ENCODE peak calls at places on chromosomes 13 and 19, in seven cellular contexts. E is T-helper 1 cell; V is effector CD4-positive, alpha-beta T cell; A is activated CD8-positive, alpha-beta memory T cell treated with anti-CD3 and anti-CD28 coated beads, Interleukin-2, amount 50 U/mL, for 48 hours; P is activated naive CD4-positive, alpha-beta T cell treated with Interleukin-2 at 50 U/mL for 16 hours; Q is omental fat pad; G is mesenchymal stem cell. K is an unnamed sample.

GRCh38 chr19:5222178-5222577 is 118.4 kb downstream of the PTPRS start:
- DNase-seq in E (no peak), V (no peak), A (no peak), P (no peak), Q (no peak), G (no peak), K (no peak)

GRCh38 chr19:56956503-56957226 is 116.1 kb upstream of the PEG3 start:
- DNase-seq in E (no peak), V (no peak), A (no peak), P (no peak), Q (no peak), G (no peak), K (no peak)

GRCh38 chr13:59346861-59347470 is 816.8 kb downstream of the DIAPH3 start:
- DNase-seq in E (no peak), V (no peak), A (no peak), P (no peak), Q (no peak), G (no peak), K (no peak)

GRCh38 chr13:106140476-106140875 is 395.0 kb downstream of the EFNB2 start:
- DNase-seq in E (no peak), V (no peak), A (no peak), P (no peak), Q (no peak), G (no peak), K (no peak)

GRCh38 chr19:5210556-5210955 is 130.1 kb downstream of the PTPRS start:
- DNase-seq in E (no peak), V (no peak), A (no peak), P (no peak), Q (no peak), G (no peak), K (no peak)

GRCh38 chr19:48390188-48391099 is 907 bp downstream of the KDELR1 start:
- DNase-seq in E (peak; percentile 43), V (peak; percentile 46), A (peak; percentile 82), P (peak; percentile 67), Q (no peak), G (peak; percentile 73), K (peak; percentile 48)

GRCh38 chr19:55158848-55159793 is 1.6 kb upstream of the TNNI3 start:
- DNase-seq in E (no peak), V (no peak), A (no peak), P (no peak), Q (no peak), G (no peak), K (no peak)

GRCh38 chr19:46613525-46613924 is 11.4 kb downstream of the PTGIR start:
- DNase-seq in E (no peak), V (no peak), A (peak; percentile 51), P (no peak), Q (no peak), G (no peak), K (no peak)

GRCh38 chr13:96089749-96090239 is at the start of gene HS6ST3:
- DNase-seq in E (no peak), V (no peak), A (peak; percentile 47), P (no peak), Q (no peak), G (peak; percentile 7), K (no peak)

GRCh38 chr19:13002389-13002898 is 7.2 kb downstream of the NFIX start:
- DNase-seq in E (no peak), V (no peak), A (no peak), P (no peak), Q (no peak), G (no peak), K (no peak)

GRCh38 chr13:42990147-42990990 is 1.7 kb downstream of the EPSTI1 start:
- DNase-seq in E (no peak), V (no peak), A (no peak), P (no peak), Q (no peak), G (peak; percentile 76), K (no peak)

GRCh38 chr13:19910336-19911072 is 47.1 kb upstream of the ZMYM5 start:
- DNase-seq in E (no peak), V (no peak), A (no peak), P (no peak), Q (no peak), G (peak; percentile 6), K (no peak)

GRCh38 chr13:51221674-51222509 is at the start of gene FAM124A:
- DNase-seq in E (no peak), V (no peak), A (peak; percentile 80), P (peak; percentile 48), Q (no peak), G (peak; percentile 32), K (no peak)

GRCh38 chr19:11338164-11338563 is 1.3 kb downstream of the RAB3D start:
- DNase-seq in E (no peak), V (no peak), A (no peak), P (no peak), Q (no peak), G (no peak), K (no peak)

GRCh38 chr13:102392810-102393209 is 9.0 kb downstream of the FGF14 start:
- DNase-seq in E (no peak), V (no peak), A (peak; percentile 57), P (peak; percentile 22), Q (no peak), G (no peak), K (no peak)

GRCh38 chr19:54609356-54609791 is 15.9 kb downstream of the LILRA1 start:
- DNase-seq in E (no peak), V (no peak), A (no peak), P (no peak), Q (no peak), G (no peak), K (no peak)

GRCh38 chr19:39363909-39364457 is 21.8 kb downstream of the SAMD4B start:
- DNase-seq in E (no peak), V (no peak), A (no peak), P (no peak), Q (no peak), G (peak; percentile 62), K (no peak)

GRCh38 chr19:19202707-19203011 is 555 bp downstream of the NR2C2AP start:
- DNase-seq in E (no peak), V (no peak), A (no peak), P (no peak), Q (no peak), G (no peak), K (no peak)

GRCh38 chr19:16386619-16387240 is 62.1 kb downstream of the KLF2 start:
- DNase-seq in E (peak; percentile 43), V (peak; percentile 54), A (peak; percentile 59), P (peak; percentile 59), Q (no peak), G (peak; percentile 70), K (no peak)

GRCh38 chr13:29810145-29810742 is 40.2 kb downstream of the UBL3 start:
- DNase-seq in E (no peak), V (no peak), A (no peak), P (no peak), Q (no peak), G (no peak), K (no peak)

GRCh38 chr19:39671739-39672363 is 16.1 kb downstream of the LGALS16 start:
- DNase-seq in E (peak; percentile 25), V (peak; percentile 37), A (no peak), P (peak; percentile 28), Q (no peak), G (peak; percentile 45), K (peak; percentile 46)

GRCh38 chr13:113973218-113974164 is at the start of gene C13orf46:
- DNase-seq in E (no peak), V (no peak), A (no peak), P (no peak), Q (no peak), G (no peak), K (no peak)

GRCh38 chr19:21604351-21604926 is 99.0 kb downstream of the ZNF429 start:
- DNase-seq in E (no peak), V (no peak), A (no peak), P (no peak), Q (no peak), G (peak; percentile 32), K (no peak)

GRCh38 chr13:31835932-31836331 is 96.6 kb downstream of the RXFP2 start:
- DNase-seq in E (no peak), V (no peak), A (no peak), P (no peak), Q (no peak), G (peak; percentile 68), K (no peak)

GRCh38 chr13:98632971-98633370 is 56.1 kb upstream of the STK24 start:
- DNase-seq in E (no peak), V (no peak), A (no peak), P (no peak), Q (no peak), G (no peak), K (no peak)

GRCh38 chr13:41064493-41064892 is 3.2 kb downstream of the WBP4 start:
- DNase-seq in E (no peak), V (no peak), A (no peak), P (no peak), Q (no peak), G (peak; percentile 64), K (no peak)

GRCh38 chr13:19794552-19795143 is 11.9 kb upstream of the PSPC1 start:
- DNase-seq in E (no peak), V (no peak), A (no peak), P (no peak), Q (no peak), G (no peak), K (no peak)

GRCh38 chr13:40149611-40150283 is 494.3 kb downstream of the COG6 start:
- DNase-seq in E (no peak), V (no peak), A (no peak), P (no peak), Q (no peak), G (peak; percentile 79), K (no peak)

GRCh38 chr19:51901860-51902259 is 3.0 kb downstream of the ZNF649 start:
- DNase-seq in E (no peak), V (no peak), A (no peak), P (no peak), Q (no peak), G (no peak), K (no peak)

GRCh38 chr13:26048745-26049144 is 3.1 kb downstream of the SHISA2 start:
- DNase-seq in E (no peak), V (no peak), A (no peak), P (no peak), Q (no peak), G (no peak), K (no peak)

GRCh38 chr13:98313938-98314292 is 136.8 kb upstream of the RNF113B start:
- DNase-seq in E (no peak), V (no peak), A (no peak), P (no peak), Q (no peak), G (no peak), K (no peak)

GRCh38 chr19:36488816-36489138 is 584 bp downstream of the ZNF566 start:
- DNase-seq in E (peak; percentile 20), V (no peak), A (no peak), P (peak; percentile 53), Q (no peak), G (no peak), K (no peak)